ENCODE peak calls at places on chromosome 12, in six cellular contexts. C is lower leg skin, A is transverse colon, D is heart left ventricle, S is prostate gland, U is tibial nerve. N is an unnamed sample.

GRCh38 chr12:62886796-62887195 is 48.2 kb downstream of the PPM1H start:
- DNase-seq in C (no peak), A (no peak), D (no peak), S (no peak), U (no peak), N (no peak)

GRCh38 chr12:103182299-103182698 is 224.8 kb downstream of the ASCL1 start:
- DNase-seq in C (no peak), A (no peak), D (no peak), S (no peak), U (no peak), N (no peak)

GRCh38 chr12:128644664-128645296 is 179.0 kb downstream of the SLC15A4 start:
- DNase-seq in C (no peak), A (peak; percentile 83), D (no peak), S (peak; percentile 7), U (no peak), N (peak; percentile 18)

GRCh38 chr12:92439397-92439779 is 263.4 kb upstream of the PLEKHG7 start:
- DNase-seq in C (peak; percentile 67), A (no peak), D (no peak), S (peak; percentile 16), U (no peak), N (peak; percentile 32)

GRCh38 chr12:114853003-114853529 is 169.1 kb upstream of the TBX3 start:
- DNase-seq in C (no peak), A (no peak), D (no peak), S (no peak), U (no peak), N (no peak)

GRCh38 chr12:107478881-107479280 is 206.7 kb upstream of the PWP1 start:
- DNase-seq in C (no peak), A (no peak), D (no peak), S (no peak), U (no peak), N (no peak)

GRCh38 chr12:1346126-1346525 is 248.3 kb downstream of the FBXL14 start:
- DNase-seq in C (no peak), A (no peak), D (no peak), S (no peak), U (no peak), N (no peak)

GRCh38 chr12:68350753-68351152 is 18.6 kb upstream of the MDM1 start:
- DNase-seq in C (no peak), A (no peak), D (no peak), S (no peak), U (no peak), N (no peak)

GRCh38 chr12:57216931-57217871 is 607 bp downstream of the NXPH4 start:
- DNase-seq in C (no peak), A (no peak), D (no peak), S (no peak), U (no peak), N (no peak)

GRCh38 chr12:24109381-24110039 is 160.0 kb upstream of the SOX5 start:
- DNase-seq in C (no peak), A (no peak), D (no peak), S (no peak), U (no peak), N (no peak)

GRCh38 chr12:76244298-76244697 is 103.9 kb downstream of the BBS10 start:
- DNase-seq in C (no peak), A (no peak), D (no peak), S (no peak), U (no peak), N (no peak)

GRCh38 chr12:57764662-57765002 is 2.2 kb downstream of the CYP27B1 start:
- DNase-seq in C (no peak), A (no peak), D (no peak), S (no peak), U (no peak), N (no peak)

GRCh38 chr12:86712425-86712843 is 456.2 kb upstream of the MGAT4C start:
- DNase-seq in C (no peak), A (no peak), D (no peak), S (no peak), U (no peak), N (peak; percentile 13)

GRCh38 chr12:113190761-113191160 is 5.2 kb downstream of the RITA1 start:
- DNase-seq in C (no peak), A (no peak), D (no peak), S (no peak), U (no peak), N (peak; percentile 54)

GRCh38 chr12:98698603-98699463 is 53.7 kb downstream of the APAF1 start:
- DNase-seq in C (peak; percentile 17), A (peak; percentile 34), D (peak; percentile 67), S (peak; percentile 24), U (peak; percentile 19), N (peak; percentile 24)

GRCh38 chr12:27940756-27941402 is 31.7 kb downstream of the PTHLH start:
- DNase-seq in C (peak; percentile 65), A (peak; percentile 76), D (peak; percentile 66), S (peak; percentile 58), U (peak; percentile 63), N (peak; percentile 40)
- TF ChIP-seq POLR2A in C (no peak), A (no peak), D (no peak), S (no peak), U (no peak), N (no peak)

GRCh38 chr12:121893901-121894540 is 5.4 kb downstream of the PSMD9 start:
- DNase-seq in C (no peak), A (no peak), D (no peak), S (peak; percentile 57), U (no peak), N (peak; percentile 65)

GRCh38 chr12:121888083-121888477 is 510 bp upstream of the PSMD9 start:
- DNase-seq in C (no peak), A (no peak), D (no peak), S (no peak), U (no peak), N (no peak)

GRCh38 chr12:121892673-121893561 is 4.3 kb downstream of the PSMD9 start:
- DNase-seq in C (no peak), A (no peak), D (no peak), S (no peak), U (no peak), N (no peak)

GRCh38 chr12:121889267-121889624 is 656 bp downstream of the PSMD9 start:
- DNase-seq in C (no peak), A (no peak), D (no peak), S (no peak), U (no peak), N (no peak)

DNA sequence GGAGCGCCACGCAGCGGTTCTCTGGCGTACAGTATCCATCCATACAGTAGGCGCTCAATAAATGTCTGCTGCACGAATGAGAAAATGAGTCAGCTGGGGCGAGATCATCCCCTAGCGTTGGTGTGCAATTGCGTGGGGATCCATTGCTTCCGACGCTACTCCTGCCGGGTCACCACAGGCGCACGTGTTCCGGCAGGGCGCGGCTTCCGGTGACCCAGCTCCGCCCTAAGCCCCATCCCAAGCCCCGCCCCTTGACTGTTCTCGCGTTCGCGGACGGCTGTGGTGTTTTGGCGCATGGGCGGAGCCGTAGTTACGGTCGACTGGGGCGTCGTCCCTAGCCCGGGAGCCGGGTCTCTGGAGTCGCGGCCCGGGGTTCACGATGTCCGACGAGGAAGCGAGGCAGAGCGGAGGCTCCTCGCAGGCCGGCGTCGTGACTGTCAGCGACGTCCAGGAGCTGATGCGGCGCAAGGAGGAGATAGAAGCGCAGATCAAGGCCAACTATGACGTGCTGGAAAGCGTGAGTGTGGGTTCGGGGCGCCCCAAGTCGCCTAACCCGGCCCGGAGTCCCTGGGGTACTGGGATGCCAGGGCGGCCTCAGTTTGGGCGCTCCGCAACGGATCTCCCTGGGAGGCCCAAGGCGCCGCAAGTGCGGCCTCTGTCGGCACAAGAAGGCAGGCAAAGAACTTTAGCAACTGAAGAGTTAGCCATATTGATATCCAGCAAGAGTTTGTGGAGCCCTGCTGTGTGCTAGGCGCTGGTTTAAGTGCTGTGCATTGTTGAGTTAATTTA is at the start of gene PSMD9:
- DNase-seq in C (peak; percentile 96), A (peak; percentile 99), D (peak; percentile 98), S (peak; percentile 95), U (peak; percentile 97), N (peak; percentile 89)
- TF ChIP-seq POLR2A in C (no peak), A (peak; percentile 86), D (peak; percentile 73), S (peak; percentile 75), U (no peak), N (peak; percentile 93)

DNA sequence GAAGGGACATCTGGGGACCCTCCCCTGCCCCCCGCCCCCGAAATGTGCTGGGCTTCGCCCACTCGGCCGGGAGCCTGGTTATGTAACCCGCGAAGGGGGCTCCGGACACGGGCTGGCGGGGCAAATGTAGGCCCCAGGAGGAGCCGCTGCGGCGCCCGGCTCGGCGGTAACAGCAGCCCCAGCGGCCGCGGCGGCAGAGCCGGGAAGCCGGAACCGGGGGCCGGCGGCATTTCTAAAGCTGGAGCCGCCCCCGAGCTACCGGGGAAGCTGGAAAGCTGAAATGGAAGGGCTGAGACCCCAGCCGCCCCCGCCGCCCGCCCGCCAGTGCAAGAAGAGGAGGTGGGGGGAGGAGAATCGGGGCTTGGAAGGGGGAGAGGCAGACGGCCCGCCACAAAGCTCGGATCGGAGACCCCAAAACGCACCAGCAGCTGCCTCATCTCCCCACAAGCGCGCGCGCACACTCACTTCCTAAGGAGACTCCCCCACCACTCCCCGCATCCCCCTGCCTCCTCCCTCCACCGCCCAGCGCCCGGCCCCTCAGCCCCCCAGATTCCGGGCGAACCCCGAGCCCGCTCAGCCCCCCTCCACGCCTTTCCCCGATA is 1.5 kb downstream of the KDM2B start:
- DNase-seq in C (no peak), A (peak; percentile 54), D (peak; percentile 53), S (peak; percentile 11), U (peak; percentile 18), N (no peak)
- TF ChIP-seq POLR2A in C (no peak), A (no peak), D (no peak), S (no peak), U (no peak), N (peak; percentile 28)

GRCh38 chr12:9760699-9761406 is at the start of gene CD69:
- DNase-seq in C (peak; percentile 42), A (peak; percentile 71), D (no peak), S (no peak), U (no peak), N (no peak)
- TF ChIP-seq POLR2A in C (peak; percentile 9), A (peak; percentile 88), D (no peak), S (no peak), U (no peak), N (no peak)

GRCh38 chr12:121799842-121800693 is 3.7 kb upstream of the SETD1B start:
- DNase-seq in C (peak; percentile 91), A (peak; percentile 94), D (peak; percentile 96), S (peak; percentile 87), U (peak; percentile 90), N (peak; percentile 97)
- TF ChIP-seq POLR2A in C (peak; percentile 15), A (peak; percentile 69), D (peak; percentile 84), S (peak; percentile 56), U (peak; percentile 54), N (no peak)

GRCh38 chr12:45273717-45274271 is 57.9 kb downstream of the ANO6 start:
- DNase-seq in C (peak; percentile 58), A (no peak), D (no peak), S (no peak), U (no peak), N (peak; percentile 59)
- TF ChIP-seq POLR2A in C (no peak), A (no peak), D (no peak), S (no peak), U (no peak), N (no peak)

DNA sequence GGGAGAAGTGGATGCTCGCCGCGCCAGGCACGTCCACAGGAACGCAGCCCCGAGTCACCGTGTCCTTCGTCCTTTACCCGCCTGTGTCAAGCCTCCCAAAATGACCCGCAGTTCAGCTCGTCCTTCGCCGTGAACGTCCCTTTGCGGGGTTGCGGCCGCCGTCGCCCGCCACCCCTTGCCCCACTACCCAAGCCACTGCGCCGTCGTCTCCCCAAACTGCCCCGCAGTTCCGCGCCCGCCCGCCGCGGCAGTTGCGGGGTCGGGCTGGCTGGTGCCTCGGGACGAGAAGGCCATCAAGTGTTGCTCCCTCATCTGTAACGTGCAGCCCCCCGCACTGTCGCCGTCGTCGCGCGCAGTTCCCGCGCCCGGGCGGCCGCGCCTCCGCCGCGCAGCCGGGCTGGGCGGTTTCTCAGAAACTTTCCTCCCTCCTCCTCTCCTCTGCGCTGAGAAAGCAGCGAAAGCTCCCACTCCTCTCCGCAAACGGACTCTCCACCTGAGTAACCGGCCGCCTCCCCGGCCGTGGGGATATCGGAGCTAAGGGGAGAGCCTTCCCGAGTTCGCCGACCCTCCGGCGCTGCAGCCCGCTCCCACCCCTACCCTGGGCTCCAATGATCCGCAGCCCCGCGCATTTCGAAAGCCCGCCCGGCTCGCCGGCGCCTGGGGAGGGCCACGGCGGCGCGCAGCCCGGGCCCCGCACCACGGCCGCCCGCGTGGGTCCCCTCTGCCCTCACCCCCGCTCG is 6.7 kb downstream of the CDKN1B start:
- DNase-seq in C (no peak), A (peak; percentile 54), D (peak; percentile 62), S (no peak), U (no peak), N (no peak)
- TF ChIP-seq POLR2A in C (no peak), A (peak; percentile 52), D (no peak), S (no peak), U (no peak), N (peak; percentile 46)

N was measured in H54.